ENCODE peak calls at places on chromosomes 16 and 17, in nine cellular contexts. N, U, I, R, W, E, S, D and H are unnamed samples.

GRCh38 chr17:30808785-30809286 is 15.7 kb downstream of the CRLF3 start:
- DNase-seq in N (no peak), U (peak), I (no peak), R (no peak), W (no peak), E (no peak), S (no peak), D (no peak), H (no peak)

GRCh38 chr17:57461082-57461481 is 204.8 kb downstream of the MSI2 start:
- DNase-seq in N (no peak), U (no peak), I (no peak), R (no peak), W (no peak), E (no peak), S (no peak), D (no peak), H (no peak)

GRCh38 chr17:7252176-7253043 is at the start of gene ELP5:
- DNase-seq in N (peak), U (peak), I (peak), R (peak), W (peak), E (peak), S (peak), D (peak), H (peak)

GRCh38 chr17:42670199-42670924 is 6.4 kb downstream of the PLEKHH3 start:
- DNase-seq in N (no peak), U (no peak), I (no peak), R (no peak), W (peak), E (no peak), S (peak), D (no peak), H (no peak)

GRCh38 chr16:89337965-89338364 is 120.5 kb downstream of the ZNF778 start:
- DNase-seq in N (no peak), U (no peak), I (no peak), R (no peak), W (no peak), E (no peak), S (no peak), D (no peak), H (peak)

GRCh38 chr16:88315543-88316105 is 67.1 kb upstream of the ZNF469 start:
- DNase-seq in N (peak), U (peak), I (no peak), R (no peak), W (peak), E (no peak), S (no peak), D (no peak), H (no peak)

GRCh38 chr17:78537217-78537860 is 39.9 kb downstream of the DNAH17 start:
- DNase-seq in N (no peak), U (no peak), I (no peak), R (no peak), W (no peak), E (no peak), S (no peak), D (no peak), H (peak)

GRCh38 chr16:27217256-27217655 is 13.9 kb downstream of the KDM8 start:
- DNase-seq in N (no peak), U (no peak), I (no peak), R (no peak), W (no peak), E (no peak), S (peak), D (no peak), H (no peak)

GRCh38 chr17:55496094-55496881 is 15.0 kb downstream of the SMIM36 start:
- DNase-seq in N (peak), U (no peak), I (no peak), R (no peak), W (no peak), E (peak), S (no peak), D (no peak), H (no peak)

GRCh38 chr16:56382901-56383355 is 42.4 kb downstream of the AMFR start:
- DNase-seq in N (no peak), U (no peak), I (no peak), R (no peak), W (no peak), E (no peak), S (no peak), D (no peak), H (no peak)

GRCh38 chr17:75722076-75722475 is 817 bp downstream of the ITGB4 start:
- DNase-seq in N (no peak), U (no peak), I (no peak), R (no peak), W (no peak), E (no peak), S (no peak), D (no peak), H (no peak)

GRCh38 chr17:44065668-44066203 is 735 bp downstream of the LSM12 start:
- DNase-seq in N (no peak), U (no peak), I (no peak), R (no peak), W (no peak), E (no peak), S (no peak), D (no peak), H (no peak)

DNA sequence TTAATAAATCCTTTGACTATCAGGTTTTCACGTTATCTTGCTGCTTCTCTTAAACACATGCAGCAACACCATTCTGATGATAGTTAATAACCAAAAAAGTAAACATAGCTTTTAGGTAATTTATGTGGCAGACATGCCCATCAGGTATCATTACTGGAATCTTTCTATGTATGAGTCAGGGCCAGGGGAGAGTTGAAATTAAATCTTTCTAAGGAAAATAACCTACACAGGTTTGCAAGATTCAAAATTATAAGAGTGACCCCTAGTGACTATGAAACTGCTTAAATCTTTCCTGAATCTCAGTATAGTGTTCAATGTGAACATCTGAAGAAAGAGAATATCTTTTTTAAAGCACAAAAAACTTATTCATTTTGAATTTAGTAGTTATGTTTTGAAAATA is 666.6 kb downstream of the CDH11 start:
- DNase-seq in N (no peak), U (no peak), I (no peak), R (no peak), W (no peak), E (no peak), S (no peak), D (no peak), H (no peak)
- TF ChIP-seq CTCF in N (peak), U (no peak), I (no peak), R (no peak), W (no peak), E (peak), S (peak), D (no peak), H (peak)

GRCh38 chr17:48215583-48216139 is 108.1 kb downstream of the SNX11 start:
- DNase-seq in N (no peak), U (peak), I (no peak), R (no peak), W (peak), E (peak), S (peak), D (no peak), H (no peak)
- TF ChIP-seq CTCF in N (peak), U (peak), I (no peak), R (no peak), W (peak), E (peak), S (peak), D (peak), H (peak)

GRCh38 chr17:5439446-5439764 is 450 bp upstream of the C1QBP start:
- DNase-seq in N (no peak), U (no peak), I (no peak), R (no peak), W (no peak), E (no peak), S (no peak), D (no peak), H (no peak)
- TF ChIP-seq CTCF in N (peak), U (no peak), I (no peak), R (peak), W (no peak), E (no peak), S (peak), D (peak), H (peak)

GRCh38 chr17:33521784-33522183 is 228.7 kb upstream of the ASIC2 start:
- DNase-seq in N (no peak), U (peak), I (no peak), R (no peak), W (peak), E (no peak), S (peak), D (no peak), H (no peak)

GRCh38 chr17:33519692-33520091 is 226.6 kb upstream of the ASIC2 start:
- DNase-seq in N (no peak), U (no peak), I (no peak), R (no peak), W (no peak), E (no peak), S (no peak), D (no peak), H (no peak)

GRCh38 chr17:33523577-33523981 is 230.5 kb upstream of the ASIC2 start:
- DNase-seq in N (no peak), U (no peak), I (peak), R (no peak), W (no peak), E (peak), S (no peak), D (no peak), H (no peak)

GRCh38 chr17:33522623-33523022 is 229.5 kb upstream of the ASIC2 start:
- DNase-seq in N (no peak), U (peak), I (no peak), R (no peak), W (peak), E (no peak), S (peak), D (no peak), H (no peak)

DNA sequence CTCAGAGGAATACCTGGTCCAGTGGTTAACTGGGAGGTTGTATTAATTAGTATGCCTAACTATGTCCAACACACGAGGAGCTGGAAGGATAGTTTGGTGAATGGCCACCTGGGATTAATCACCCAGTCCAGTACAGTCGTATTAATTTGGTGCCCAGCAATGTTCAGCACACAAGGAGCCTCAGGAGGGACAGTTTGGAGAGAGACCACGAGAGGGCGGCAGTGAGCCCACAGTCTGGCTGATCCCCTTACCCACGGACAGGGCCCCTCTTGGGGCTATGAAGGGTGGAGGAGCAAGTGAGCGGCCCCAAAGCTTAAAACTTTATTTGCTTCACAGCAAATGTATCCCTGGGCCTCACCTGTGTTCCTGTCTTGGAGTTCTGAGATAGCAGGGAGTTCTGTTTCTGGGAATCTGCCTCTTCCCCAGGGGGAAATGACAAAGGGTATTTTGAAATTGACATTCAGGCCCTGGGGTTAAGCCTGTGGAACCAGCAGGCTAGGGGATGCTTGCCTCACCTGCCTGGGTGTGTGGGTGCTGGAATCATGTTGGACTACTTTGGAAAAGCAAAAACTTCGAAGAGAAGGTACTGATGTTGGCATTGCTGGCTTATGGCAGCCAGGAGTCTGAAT is 227.4 kb upstream of the ASIC2 start:
- DNase-seq in N (peak), U (peak), I (peak), R (no peak), W (peak), E (no peak), S (peak), D (peak), H (no peak)
- TF ChIP-seq CTCF in N (peak), U (peak), I (no peak), R (peak), W (peak), E (peak), S (peak), D (peak), H (peak)